ENCODE peak calls at places on chromosome 11, in five cellular contexts. V is stimulated activated CD4-positive, alpha-beta T cell treated with anti-CD3 and anti-CD28 coated beads, Interleukin-2, amount 100 ng/mL, for 4 hours; U is CD8-positive, alpha-beta memory T cell; Q is NCI-H1105; A is A549. Y is an unnamed sample.
A peak's percentile ranks its signal among the peaks of the same experiment; 100 is the strongest.

GRCh38 chr11:1880746-1881441 is 10.8 kb downstream of the PRR33 start:
- DNase-seq in V (no peak), A (no peak), U (no peak), Q (no peak), Y (no peak)

GRCh38 chr11:122649133-122649532 is 6.4 kb upstream of the UBASH3B start:
- DNase-seq in Q (no peak), V (no peak), U (no peak), A (no peak), Y (no peak)

GRCh38 chr11:65718531-65718930 is 2.1 kb downstream of the RNASEH2C start:
- DNase-seq in U (no peak), A (no peak), V (no peak), Q (no peak), Y (no peak)

GRCh38 chr11:128802358-128802981 is 64.6 kb downstream of the KCNJ1 start:
- DNase-seq in A (peak; percentile 15), Q (no peak), U (no peak), V (no peak), Y (no peak)

GRCh38 chr11:111982019-111982464 is 43.2 kb upstream of the DLAT start:
- DNase-seq in A (peak; percentile 48), U (peak; percentile 47), Q (peak; percentile 44), V (peak; percentile 49), Y (peak; percentile 11)

GRCh38 chr11:35346472-35347136 is 72.8 kb downstream of the SLC1A2 start:
- DNase-seq in A (no peak), Q (no peak), U (no peak), V (no peak), Y (no peak)

GRCh38 chr11:57324154-57324885 is 432 bp downstream of the TNKS1BP1 start:
- DNase-seq in V (peak; percentile 24), A (peak; percentile 52), U (no peak), Q (peak; percentile 29), Y (no peak)

GRCh38 chr11:122755409-122755808 is 82.9 kb upstream of the CRTAM start:
- DNase-seq in Q (no peak), A (no peak), U (no peak), V (no peak), Y (peak; percentile 16)

GRCh38 chr11:34493926-34494595 is 19.5 kb downstream of the ELF5 start:
- DNase-seq in U (no peak), Q (no peak), V (no peak), A (no peak), Y (no peak)

GRCh38 chr11:125180413-125181305 is 16.1 kb downstream of the PKNOX2 start:
- DNase-seq in V (no peak), A (no peak), U (no peak), Q (no peak), Y (no peak)

GRCh38 chr11:23539556-23539955 is 679.3 kb upstream of the CCDC179 start:
- DNase-seq in U (no peak), V (no peak), Q (no peak), A (no peak), Y (no peak)

GRCh38 chr11:122646549-122647340 is 8.8 kb upstream of the UBASH3B start:
- DNase-seq in U (no peak), V (no peak), Q (peak; percentile 45), A (no peak), Y (no peak)